ENCODE peak calls at places on chromosomes 7 and 10, in seven cellular contexts. One of them, this sample, is unnamed.

GRCh38 chr7:129550673-129551360 is 48.5 kb downstream of the SMKR1 start:
- DNase-seq in occipital lobe: no peak
- DNase-seq in activated naive CD8-positive, alpha-beta T cell treated with anti-CD3 and anti-CD28 coated beads, Interleukin-2, amount 50 U/mL, for 24 hours: no peak
- DNase-seq in WTC11: no peak
- DNase-seq in NCI-H1417: no peak
- DNase-seq in activated CD8-positive, alpha-beta memory T cell treated with anti-CD3 and anti-CD28 coated beads for 48 hours: no peak
- DNase-seq in CD8-positive, alpha-beta T cell: no peak
- DNase-seq in this sample: no peak

GRCh38 chr7:108016841-108017775 is 14.1 kb upstream of the LAMB1 start:
- DNase-seq in occipital lobe: no peak
- DNase-seq in activated naive CD8-positive, alpha-beta T cell treated with anti-CD3 and anti-CD28 coated beads, Interleukin-2, amount 50 U/mL, for 24 hours: no peak
- DNase-seq in WTC11: no peak
- DNase-seq in NCI-H1417: peak
- DNase-seq in activated CD8-positive, alpha-beta memory T cell treated with anti-CD3 and anti-CD28 coated beads for 48 hours: no peak
- DNase-seq in CD8-positive, alpha-beta T cell: no peak
- DNase-seq in this sample: no peak

GRCh38 chr10:51743146-51743545 is 43.8 kb upstream of the CSTF2T start:
- DNase-seq in occipital lobe: no peak
- DNase-seq in activated naive CD8-positive, alpha-beta T cell treated with anti-CD3 and anti-CD28 coated beads, Interleukin-2, amount 50 U/mL, for 24 hours: no peak
- DNase-seq in WTC11: no peak
- DNase-seq in NCI-H1417: no peak
- DNase-seq in activated CD8-positive, alpha-beta memory T cell treated with anti-CD3 and anti-CD28 coated beads for 48 hours: no peak
- DNase-seq in CD8-positive, alpha-beta T cell: no peak
- DNase-seq in this sample: no peak

GRCh38 chr7:107108951-107109350 is 59.9 kb upstream of the HBP1 start:
- DNase-seq in occipital lobe: no peak
- DNase-seq in activated naive CD8-positive, alpha-beta T cell treated with anti-CD3 and anti-CD28 coated beads, Interleukin-2, amount 50 U/mL, for 24 hours: no peak
- DNase-seq in WTC11: no peak
- DNase-seq in NCI-H1417: no peak
- DNase-seq in activated CD8-positive, alpha-beta memory T cell treated with anti-CD3 and anti-CD28 coated beads for 48 hours: no peak
- DNase-seq in CD8-positive, alpha-beta T cell: no peak
- DNase-seq in this sample: no peak

GRCh38 chr10:68542046-68542445 is 14.7 kb upstream of the SLC25A16 start:
- DNase-seq in occipital lobe: no peak
- DNase-seq in activated naive CD8-positive, alpha-beta T cell treated with anti-CD3 and anti-CD28 coated beads, Interleukin-2, amount 50 U/mL, for 24 hours: no peak
- DNase-seq in WTC11: no peak
- DNase-seq in NCI-H1417: no peak
- DNase-seq in activated CD8-positive, alpha-beta memory T cell treated with anti-CD3 and anti-CD28 coated beads for 48 hours: no peak
- DNase-seq in CD8-positive, alpha-beta T cell: no peak
- DNase-seq in this sample: no peak

GRCh38 chr7:98520356-98520932 is 96.6 kb upstream of the NPTX2 start:
- DNase-seq in occipital lobe: no peak
- DNase-seq in activated naive CD8-positive, alpha-beta T cell treated with anti-CD3 and anti-CD28 coated beads, Interleukin-2, amount 50 U/mL, for 24 hours: peak
- DNase-seq in WTC11: peak
- DNase-seq in NCI-H1417: no peak
- DNase-seq in activated CD8-positive, alpha-beta memory T cell treated with anti-CD3 and anti-CD28 coated beads for 48 hours: no peak
- DNase-seq in CD8-positive, alpha-beta T cell: no peak
- DNase-seq in this sample: no peak

GRCh38 chr10:9657530-9657929 is 1360.1 kb upstream of the CELF2 start:
- DNase-seq in occipital lobe: no peak
- DNase-seq in activated naive CD8-positive, alpha-beta T cell treated with anti-CD3 and anti-CD28 coated beads, Interleukin-2, amount 50 U/mL, for 24 hours: no peak
- DNase-seq in WTC11: no peak
- DNase-seq in NCI-H1417: no peak
- DNase-seq in activated CD8-positive, alpha-beta memory T cell treated with anti-CD3 and anti-CD28 coated beads for 48 hours: no peak
- DNase-seq in CD8-positive, alpha-beta T cell: no peak
- DNase-seq in this sample: no peak

GRCh38 chr7:110889363-110889762 is 201.6 kb upstream of the LRRN3 start:
- DNase-seq in occipital lobe: no peak
- DNase-seq in activated naive CD8-positive, alpha-beta T cell treated with anti-CD3 and anti-CD28 coated beads, Interleukin-2, amount 50 U/mL, for 24 hours: no peak
- DNase-seq in WTC11: peak
- DNase-seq in NCI-H1417: no peak
- DNase-seq in activated CD8-positive, alpha-beta memory T cell treated with anti-CD3 and anti-CD28 coated beads for 48 hours: no peak
- DNase-seq in CD8-positive, alpha-beta T cell: no peak
- DNase-seq in this sample: no peak

GRCh38 chr10:22345301-22346086 is at the start of gene SPAG6:
- DNase-seq in occipital lobe: peak
- DNase-seq in activated naive CD8-positive, alpha-beta T cell treated with anti-CD3 and anti-CD28 coated beads, Interleukin-2, amount 50 U/mL, for 24 hours: peak
- DNase-seq in WTC11: peak
- DNase-seq in NCI-H1417: peak
- DNase-seq in activated CD8-positive, alpha-beta memory T cell treated with anti-CD3 and anti-CD28 coated beads for 48 hours: no peak
- DNase-seq in CD8-positive, alpha-beta T cell: no peak
- DNase-seq in this sample: no peak

GRCh38 chr10:74432841-74433594 is 282.0 kb downstream of the ADK start:
- DNase-seq in occipital lobe: no peak
- DNase-seq in activated naive CD8-positive, alpha-beta T cell treated with anti-CD3 and anti-CD28 coated beads, Interleukin-2, amount 50 U/mL, for 24 hours: no peak
- DNase-seq in WTC11: no peak
- DNase-seq in NCI-H1417: peak
- DNase-seq in activated CD8-positive, alpha-beta memory T cell treated with anti-CD3 and anti-CD28 coated beads for 48 hours: no peak
- DNase-seq in CD8-positive, alpha-beta T cell: no peak
- DNase-seq in this sample: no peak

GRCh38 chr7:125605241-125605640 is 675.6 kb upstream of the POT1 start:
- DNase-seq in occipital lobe: no peak
- DNase-seq in activated naive CD8-positive, alpha-beta T cell treated with anti-CD3 and anti-CD28 coated beads, Interleukin-2, amount 50 U/mL, for 24 hours: no peak
- DNase-seq in WTC11: no peak
- DNase-seq in NCI-H1417: no peak
- DNase-seq in activated CD8-positive, alpha-beta memory T cell treated with anti-CD3 and anti-CD28 coated beads for 48 hours: no peak
- DNase-seq in CD8-positive, alpha-beta T cell: no peak
- DNase-seq in this sample: no peak

GRCh38 chr7:132240262-132240661 is 336.0 kb downstream of the PLXNA4 start:
- DNase-seq in occipital lobe: no peak
- DNase-seq in activated naive CD8-positive, alpha-beta T cell treated with anti-CD3 and anti-CD28 coated beads, Interleukin-2, amount 50 U/mL, for 24 hours: no peak
- DNase-seq in WTC11: no peak
- DNase-seq in NCI-H1417: peak
- DNase-seq in activated CD8-positive, alpha-beta memory T cell treated with anti-CD3 and anti-CD28 coated beads for 48 hours: no peak
- DNase-seq in CD8-positive, alpha-beta T cell: no peak
- DNase-seq in this sample: no peak

This sample was measured in CD4-positive, alpha-beta memory T cell.